ENCODE peak calls at places on chromosomes 16 and 17, in seven cellular contexts. One of them, this sample, is unnamed. For H3K4me1, the result is how much of the 10 kb centered on the place peaks cover.

GRCh38 chr16:89530401-89531381 is 22.5 kb downstream of the SPG7 start:
- DNase-seq in endothelial cell of umbilical vein: no peak
- DNase-seq in stomach: no peak
- DNase-seq in prostate gland: no peak
- DNase-seq in GM23338: no peak
- DNase-seq in breast epithelium: no peak
- DNase-seq in suprapubic skin: no peak
- DNase-seq in this sample: no peak

GRCh38 chr17:28723159-28723835 is 2.7 kb downstream of the TLCD1 start:
- DNase-seq in stomach: no peak
- DNase-seq in breast epithelium: no peak
- DNase-seq in prostate gland: no peak
- DNase-seq in endothelial cell of umbilical vein: no peak
- DNase-seq in GM23338: no peak
- DNase-seq in suprapubic skin: no peak
- DNase-seq in this sample: no peak

GRCh38 chr16:73065617-73066313 is 17.8 kb upstream of the ZFHX3 start:
- DNase-seq in stomach: no peak
- DNase-seq in breast epithelium: no peak
- DNase-seq in endothelial cell of umbilical vein: no peak
- DNase-seq in prostate gland: no peak
- DNase-seq in suprapubic skin: no peak
- DNase-seq in GM23338: peak
- DNase-seq in this sample: peak

GRCh38 chr16:21565816-21566669 is 33.3 kb upstream of the METTL9 start:
- DNase-seq in stomach: peak
- DNase-seq in GM23338: no peak
- DNase-seq in breast epithelium: peak
- DNase-seq in prostate gland: no peak
- DNase-seq in suprapubic skin: peak
- DNase-seq in endothelial cell of umbilical vein: no peak
- DNase-seq in this sample: peak

GRCh38 chr17:78411241-78411855 is 32.9 kb downstream of the PGS1 start:
- DNase-seq in prostate gland: no peak
- DNase-seq in stomach: no peak
- DNase-seq in endothelial cell of umbilical vein: peak
- DNase-seq in GM23338: no peak
- DNase-seq in suprapubic skin: no peak
- DNase-seq in breast epithelium: no peak
- DNase-seq in this sample: no peak

GRCh38 chr16:87877942-87878507 is 8.7 kb upstream of the SLC7A5 start:
- DNase-seq in prostate gland: no peak
- DNase-seq in endothelial cell of umbilical vein: no peak
- DNase-seq in breast epithelium: no peak
- DNase-seq in suprapubic skin: no peak
- DNase-seq in stomach: no peak
- DNase-seq in GM23338: no peak
- DNase-seq in this sample: no peak

GRCh38 chr17:51322390-51323029 is 62.2 kb downstream of the UTP18 start:
- DNase-seq in suprapubic skin: no peak
- DNase-seq in breast epithelium: no peak
- DNase-seq in stomach: no peak
- DNase-seq in prostate gland: no peak
- DNase-seq in GM23338: peak
- DNase-seq in endothelial cell of umbilical vein: peak
- DNase-seq in this sample: no peak

GRCh38 chr16:726438-727290 is at the start of the genes CCDC78 and HAGHL:
- DNase-seq in suprapubic skin: no peak
- DNase-seq in prostate gland: peak
- DNase-seq in endothelial cell of umbilical vein: peak
- DNase-seq in stomach: peak
- DNase-seq in breast epithelium: no peak
- DNase-seq in GM23338: peak
- DNase-seq in this sample: peak

GRCh38 chr17:28657756-28658155 is 4.0 kb downstream of the SDF2 start:
- DNase-seq in endothelial cell of umbilical vein: no peak
- DNase-seq in breast epithelium: no peak
- DNase-seq in stomach: no peak
- DNase-seq in GM23338: no peak
- DNase-seq in suprapubic skin: no peak
- DNase-seq in prostate gland: no peak
- DNase-seq in this sample: no peak

GRCh38 chr17:31677681-31678080 is 181.4 kb downstream of the COPRS start:
- DNase-seq in stomach: no peak
- DNase-seq in GM23338: no peak
- DNase-seq in endothelial cell of umbilical vein: no peak
- DNase-seq in suprapubic skin: no peak
- DNase-seq in prostate gland: no peak
- DNase-seq in breast epithelium: no peak
- DNase-seq in this sample: no peak

GRCh38 chr17:41483991-41484826 is 3.3 kb upstream of the KRT35 start:
- DNase-seq in suprapubic skin: no peak
- DNase-seq in prostate gland: no peak
- DNase-seq in endothelial cell of umbilical vein: no peak
- DNase-seq in stomach: no peak
- DNase-seq in GM23338: no peak
- DNase-seq in breast epithelium: no peak
- DNase-seq in this sample: no peak

GRCh38 chr17:50090071-50090470 is 5.1 kb upstream of the PDK2 start:
- DNase-seq in prostate gland: no peak
- DNase-seq in GM23338: no peak
- DNase-seq in endothelial cell of umbilical vein: no peak
- DNase-seq in breast epithelium: no peak
- DNase-seq in suprapubic skin: no peak
- DNase-seq in stomach: no peak
- DNase-seq in this sample: no peak

GRCh38 chr17:22507823-22508222 is 815.5 kb downstream of the KCNJ18 start:
- DNase-seq in prostate gland: no peak
- DNase-seq in breast epithelium: no peak
- DNase-seq in GM23338: no peak
- DNase-seq in suprapubic skin: no peak
- DNase-seq in stomach: no peak
- DNase-seq in endothelial cell of umbilical vein: no peak
- DNase-seq in this sample: no peak

GRCh38 chr16:66832661-66833305 is 2.0 kb upstream of the NAE1 start:
- DNase-seq in prostate gland: no peak
- DNase-seq in breast epithelium: no peak
- DNase-seq in suprapubic skin: no peak
- DNase-seq in stomach: no peak
- DNase-seq in endothelial cell of umbilical vein: no peak
- DNase-seq in GM23338: no peak
- DNase-seq in this sample: no peak

GRCh38 chr16:56191807-56192643 is 736 bp downstream of the GNAO1 start:
- DNase-seq in prostate gland: no peak
- DNase-seq in GM23338: peak
- DNase-seq in breast epithelium: no peak
- DNase-seq in stomach: no peak
- DNase-seq in suprapubic skin: no peak
- DNase-seq in endothelial cell of umbilical vein: no peak
- DNase-seq in this sample: no peak

GRCh38 chr16:17470002-17470870 is 524 bp downstream of the XYLT1 start:
- DNase-seq in breast epithelium: no peak
- DNase-seq in GM23338: no peak
- DNase-seq in prostate gland: no peak
- DNase-seq in stomach: no peak
- DNase-seq in endothelial cell of umbilical vein: no peak
- DNase-seq in suprapubic skin: no peak
- DNase-seq in this sample: no peak

GRCh38 chr16:78100162-78100467 is 661 bp downstream of the WWOX start:
- DNase-seq in GM23338: no peak
- DNase-seq in endothelial cell of umbilical vein: no peak
- DNase-seq in prostate gland: no peak
- DNase-seq in suprapubic skin: no peak
- DNase-seq in stomach: no peak
- DNase-seq in breast epithelium: no peak
- DNase-seq in this sample: no peak

GRCh38 chr16:10827691-10828341 is 9.2 kb upstream of the TVP23A start:
- DNase-seq in prostate gland: peak
- DNase-seq in GM23338: no peak
- DNase-seq in stomach: peak
- DNase-seq in suprapubic skin: peak
- DNase-seq in breast epithelium: peak
- DNase-seq in endothelial cell of umbilical vein: peak
- DNase-seq in this sample: peak

GRCh38 chr17:16281351-16281750 is 64.3 kb downstream of the PIGL start:
- DNase-seq in stomach: no peak
- DNase-seq in prostate gland: no peak
- DNase-seq in breast epithelium: no peak
- DNase-seq in suprapubic skin: no peak
- DNase-seq in endothelial cell of umbilical vein: no peak
- DNase-seq in GM23338: no peak
- DNase-seq in this sample: no peak

GRCh38 chr17:28174352-28175046 is 132.0 kb downstream of the NLK start:
- DNase-seq in stomach: no peak
- DNase-seq in prostate gland: no peak
- DNase-seq in endothelial cell of umbilical vein: peak
- DNase-seq in suprapubic skin: no peak
- DNase-seq in GM23338: no peak
- DNase-seq in breast epithelium: no peak
- DNase-seq in this sample: no peak

GRCh38 chr17:29648005-29648404 is 25.3 kb upstream of the CORO6 start:
- DNase-seq in stomach: no peak
- DNase-seq in endothelial cell of umbilical vein: no peak
- DNase-seq in prostate gland: no peak
- DNase-seq in breast epithelium: no peak
- DNase-seq in GM23338: no peak
- DNase-seq in suprapubic skin: no peak
- DNase-seq in this sample: no peak

DNA sequence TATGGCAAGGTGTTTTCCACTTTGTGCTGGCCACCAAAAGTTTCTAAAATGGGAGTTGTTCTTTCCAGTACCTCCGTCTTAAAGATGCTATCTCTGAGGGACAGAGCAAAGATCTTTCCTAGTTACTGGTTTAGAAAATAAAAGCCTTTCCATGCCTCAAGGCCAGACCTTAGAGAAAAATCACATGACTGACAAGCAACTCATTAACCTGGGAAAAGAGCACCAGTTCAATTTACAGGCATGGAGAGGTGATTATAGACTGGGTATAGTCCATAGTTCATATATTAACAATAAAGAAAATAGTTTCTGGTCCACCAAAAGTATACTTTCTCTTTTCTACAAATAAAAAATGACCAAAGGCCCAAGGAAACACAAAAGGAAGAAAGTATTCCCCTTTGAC is 230.7 kb downstream of the TOX3 start:
- DNase-seq in endothelial cell of umbilical vein: no peak
- DNase-seq in suprapubic skin: no peak
- DNase-seq in stomach: no peak
- DNase-seq in breast epithelium: no peak
- DNase-seq in GM23338: no peak
- DNase-seq in prostate gland: no peak
- DNase-seq in this sample: no peak
- H3K4me1 ChIP-seq in endothelial cell of umbilical vein: under half
- H3K4me1 ChIP-seq in suprapubic skin: under half
- H3K4me1 ChIP-seq in stomach: under half
- H3K4me1 ChIP-seq in breast epithelium: under half
- H3K4me1 ChIP-seq in GM23338: under half
- H3K4me1 ChIP-seq in prostate gland: under half
- H3K4me1 ChIP-seq in this sample: under half

GRCh38 chr16:57738844-57739243 is 3.3 kb downstream of the KATNB1 start:
- DNase-seq in GM23338: no peak
- DNase-seq in prostate gland: no peak
- DNase-seq in suprapubic skin: no peak
- DNase-seq in stomach: no peak
- DNase-seq in breast epithelium: no peak
- DNase-seq in endothelial cell of umbilical vein: no peak
- DNase-seq in this sample: no peak
- H3K4me3 ChIP-seq in GM23338: no peak
- H3K4me3 ChIP-seq in prostate gland: no peak
- H3K4me3 ChIP-seq in suprapubic skin: no peak
- H3K4me3 ChIP-seq in stomach: no peak
- H3K4me3 ChIP-seq in breast epithelium: no peak
- H3K4me3 ChIP-seq in endothelial cell of umbilical vein: no peak
- H3K4me3 ChIP-seq in this sample: no peak

DNA sequence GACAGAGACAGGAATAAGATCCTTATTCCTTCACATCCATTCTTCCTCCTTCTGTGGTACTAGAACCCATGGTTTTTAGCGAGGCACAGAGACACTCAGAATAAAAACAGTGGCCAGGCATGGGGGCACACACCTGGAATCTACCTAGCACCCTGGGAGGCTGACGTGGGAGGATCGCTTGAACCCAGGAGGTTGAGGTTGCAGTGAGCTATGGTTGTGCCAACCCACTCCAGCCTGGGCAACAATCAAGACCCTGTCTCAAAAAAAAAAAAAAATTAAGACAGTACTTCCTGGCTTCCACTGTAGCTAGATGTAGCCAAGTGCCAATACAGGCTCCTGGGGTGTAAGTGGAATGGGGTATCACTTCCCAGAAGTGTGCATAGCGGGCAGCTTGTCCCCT is 7.4 kb upstream of the SPNS1 start:
- DNase-seq in breast epithelium: no peak
- DNase-seq in endothelial cell of umbilical vein: no peak
- DNase-seq in prostate gland: no peak
- DNase-seq in suprapubic skin: no peak
- DNase-seq in stomach: no peak
- DNase-seq in GM23338: no peak
- DNase-seq in this sample: no peak
- TF ChIP-seq POLR2AphosphoS5 in breast epithelium: no peak
- TF ChIP-seq POLR2AphosphoS5 in endothelial cell of umbilical vein: no peak
- TF ChIP-seq POLR2AphosphoS5 in prostate gland: no peak
- TF ChIP-seq POLR2AphosphoS5 in suprapubic skin: no peak
- TF ChIP-seq POLR2AphosphoS5 in stomach: no peak
- TF ChIP-seq POLR2AphosphoS5 in GM23338: no peak
- TF ChIP-seq POLR2AphosphoS5 in this sample: no peak

GRCh38 chr16:85576944-85577343 is 36.2 kb upstream of the GSE1 start:
- DNase-seq in GM23338: no peak
- DNase-seq in prostate gland: no peak
- DNase-seq in endothelial cell of umbilical vein: no peak
- DNase-seq in suprapubic skin: no peak
- DNase-seq in stomach: no peak
- DNase-seq in breast epithelium: no peak
- DNase-seq in this sample: no peak

GRCh38 chr16:85577899-85578598 is 35.1 kb upstream of the GSE1 start:
- DNase-seq in suprapubic skin: no peak
- DNase-seq in endothelial cell of umbilical vein: no peak
- DNase-seq in breast epithelium: no peak
- DNase-seq in GM23338: no peak
- DNase-seq in stomach: no peak
- DNase-seq in prostate gland: no peak
- DNase-seq in this sample: no peak

GRCh38 chr16:85579883-85580607 is 33.1 kb upstream of the GSE1 start:
- DNase-seq in GM23338: no peak
- DNase-seq in breast epithelium: no peak
- DNase-seq in suprapubic skin: no peak
- DNase-seq in endothelial cell of umbilical vein: no peak
- DNase-seq in stomach: no peak
- DNase-seq in prostate gland: no peak
- DNase-seq in this sample: no peak

GRCh38 chr16:85579199-85579598 is 33.9 kb upstream of the GSE1 start:
- DNase-seq in GM23338: peak
- DNase-seq in prostate gland: no peak
- DNase-seq in endothelial cell of umbilical vein: no peak
- DNase-seq in stomach: no peak
- DNase-seq in breast epithelium: no peak
- DNase-seq in suprapubic skin: no peak
- DNase-seq in this sample: no peak

DNA sequence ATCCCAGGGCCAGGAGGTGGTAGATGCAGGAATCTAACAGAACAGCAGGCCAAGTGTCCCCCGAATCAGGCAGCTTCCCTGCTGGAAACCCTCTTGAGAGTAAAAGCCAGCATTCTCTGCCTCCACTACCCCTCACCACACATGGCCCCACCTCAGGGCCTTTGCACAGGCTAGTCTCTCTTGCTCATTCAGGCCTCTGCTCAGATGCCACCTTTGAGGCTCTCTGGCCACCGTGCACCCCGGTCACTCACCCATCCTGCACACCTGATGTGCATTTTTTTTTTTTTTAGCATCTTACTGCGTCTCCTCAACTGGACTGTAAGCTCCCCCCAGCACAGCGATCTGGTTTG is 34.5 kb upstream of the GSE1 start:
- DNase-seq in breast epithelium: no peak
- DNase-seq in endothelial cell of umbilical vein: no peak
- DNase-seq in prostate gland: no peak
- DNase-seq in stomach: no peak
- DNase-seq in GM23338: peak
- DNase-seq in suprapubic skin: no peak
- DNase-seq in this sample: no peak
- H3K4me1 ChIP-seq in breast epithelium: under half
- H3K4me1 ChIP-seq in endothelial cell of umbilical vein: under half
- H3K4me1 ChIP-seq in prostate gland: under half
- H3K4me1 ChIP-seq in stomach: under half
- H3K4me1 ChIP-seq in GM23338: half or more
- H3K4me1 ChIP-seq in suprapubic skin: half or more
- H3K4me1 ChIP-seq in this sample: half or more

This sample was measured in sigmoid colon.